ENCODE peak calls at places on chromosome 2, in eight cellular contexts. N, C, J, I, U, X, W and S are unnamed samples.
A peak's percentile ranks its signal among the peaks of the same experiment; 100 is the strongest.

GRCh38 chr2:126657146-126657635 is 1.2 kb downstream of the GYPC start:
- DNase-seq in N (no peak), C (no peak), J (peak; percentile 7), I (no peak), U (no peak), X (peak; percentile 47), W (peak; percentile 29), S (peak; percentile 45)

GRCh38 chr2:225008935-225009334 is 33.3 kb downstream of the DOCK10 start:
- DNase-seq in N (no peak), C (no peak), J (peak; percentile 32), I (no peak), U (peak; percentile 30), X (peak; percentile 42), W (no peak), S (no peak)

GRCh38 chr2:74514368-74515270 is at the start of gene TLX2:
- DNase-seq in N (no peak), C (no peak), J (peak; percentile 28), I (peak; percentile 30), U (peak; percentile 26), X (peak; percentile 43), W (no peak), S (no peak)

GRCh38 chr2:165082479-165082878 is 121.4 kb downstream of the SCN3A start:
- DNase-seq in N (no peak), C (no peak), J (no peak), I (no peak), U (no peak), X (no peak), W (no peak), S (no peak)

GRCh38 chr2:12320027-12320734 is 396.6 kb upstream of the TRIB2 start:
- DNase-seq in N (no peak), C (no peak), J (no peak), I (no peak), U (no peak), X (no peak), W (no peak), S (no peak)

GRCh38 chr2:201132518-201132917 is 16.6 kb downstream of the CFLAR start:
- DNase-seq in N (no peak), C (no peak), J (no peak), I (no peak), U (no peak), X (no peak), W (no peak), S (no peak)

GRCh38 chr2:121974919-121975654 is 219.6 kb downstream of the TSN start:
- DNase-seq in N (peak; percentile 81), C (peak; percentile 25), J (peak; percentile 72), I (peak; percentile 20), U (peak; percentile 56), X (peak; percentile 79), W (peak; percentile 37), S (peak; percentile 83)

GRCh38 chr2:241298554-241299165 is 16.8 kb downstream of the HDLBP start:
- DNase-seq in N (no peak), C (no peak), J (no peak), I (no peak), U (no peak), X (no peak), W (no peak), S (no peak)

GRCh38 chr2:134144651-134145050 is 109.2 kb upstream of the MGAT5 start:
- DNase-seq in N (no peak), C (no peak), J (no peak), I (no peak), U (no peak), X (no peak), W (no peak), S (no peak)

GRCh38 chr2:71880287-71880686 is 267.4 kb downstream of the CYP26B1 start:
- DNase-seq in N (no peak), C (no peak), J (no peak), I (no peak), U (no peak), X (no peak), W (no peak), S (no peak)

GRCh38 chr2:236576053-236576452 is 6.4 kb downstream of the ACKR3 start:
- DNase-seq in N (no peak), C (no peak), J (no peak), I (no peak), U (no peak), X (peak; percentile 53), W (no peak), S (no peak)

GRCh38 chr2:96146151-96146880 is 1.1 kb upstream of the DUSP2 start:
- DNase-seq in N (no peak), C (peak; percentile 65), J (peak; percentile 22), I (peak; percentile 84), U (no peak), X (peak; percentile 29), W (no peak), S (peak; percentile 87)

GRCh38 chr2:202221873-202222272 is 16.5 kb downstream of the SUMO1 start:
- DNase-seq in N (no peak), C (no peak), J (no peak), I (no peak), U (no peak), X (no peak), W (no peak), S (no peak)

GRCh38 chr2:171811229-171811628 is 82.8 kb downstream of the SLC25A12 start:
- DNase-seq in N (no peak), C (no peak), J (peak; percentile 54), I (no peak), U (no peak), X (no peak), W (no peak), S (peak; percentile 12)

GRCh38 chr2:88283886-88284511 is 113.9 kb downstream of the THNSL2 start:
- DNase-seq in N (peak; percentile 84), C (no peak), J (no peak), I (no peak), U (no peak), X (peak; percentile 43), W (no peak), S (no peak)

GRCh38 chr2:237061356-237061755 is 24.3 kb upstream of the COPS8 start:
- DNase-seq in N (no peak), C (no peak), J (no peak), I (no peak), U (no peak), X (no peak), W (no peak), S (no peak)

GRCh38 chr2:70190086-70190412 is 770 bp downstream of the C2orf42 start:
- DNase-seq in N (peak; percentile 64), C (no peak), J (no peak), I (no peak), U (no peak), X (no peak), W (no peak), S (peak; percentile 31)

GRCh38 chr2:43131051-43131889 is 95.1 kb downstream of the ZFP36L2 start:
- DNase-seq in N (no peak), C (peak; percentile 82), J (peak; percentile 96), I (peak; percentile 62), U (peak; percentile 48), X (peak; percentile 61), W (peak; percentile 82), S (peak; percentile 79)

GRCh38 chr2:83069724-83070123 is 1389.4 kb downstream of the SUCLG1 start:
- DNase-seq in N (no peak), C (no peak), J (peak; percentile 29), I (no peak), U (no peak), X (no peak), W (peak; percentile 16), S (no peak)

GRCh38 chr2:10382313-10383061 is 65.6 kb downstream of the ODC1 start:
- DNase-seq in N (no peak), C (peak; percentile 37), J (no peak), I (peak; percentile 46), U (peak; percentile 55), X (peak; percentile 58), W (peak; percentile 47), S (no peak)

GRCh38 chr2:96594701-96595152 is 43.4 kb downstream of the KANSL3 start:
- DNase-seq in N (no peak), C (no peak), J (no peak), I (no peak), U (no peak), X (no peak), W (no peak), S (no peak)

GRCh38 chr2:105375001-105375561 is 23.8 kb downstream of the FHL2 start:
- DNase-seq in N (no peak), C (no peak), J (no peak), I (no peak), U (no peak), X (no peak), W (no peak), S (no peak)

GRCh38 chr2:38178142-38178541 is 102.2 kb upstream of the CYP1B1 start:
- DNase-seq in N (no peak), C (no peak), J (peak; percentile 66), I (no peak), U (no peak), X (no peak), W (no peak), S (no peak)

GRCh38 chr2:20640411-20641122 is 10.3 kb downstream of the HS1BP3 start:
- DNase-seq in N (no peak), C (no peak), J (no peak), I (no peak), U (no peak), X (no peak), W (no peak), S (no peak)
- TF ChIP-seq CTCF in N (no peak), C (no peak), J (no peak), I (no peak), U (no peak), X (no peak), W (no peak), S (no peak)

GRCh38 chr2:99818842-99819241 is 323.5 kb downstream of the AFF3 start:
- DNase-seq in N (no peak), C (no peak), J (peak; percentile 32), I (no peak), U (no peak), X (no peak), W (no peak), S (no peak)
- TF ChIP-seq CTCF in N (peak; percentile 36), C (no peak), J (no peak), I (no peak), U (no peak), X (no peak), W (peak; percentile 32), S (peak; percentile 12)

GRCh38 chr2:109611467-109612095 is 2.2 kb downstream of the SEPTIN10 start:
- DNase-seq in N (no peak), C (no peak), J (peak; percentile 42), I (no peak), U (no peak), X (no peak), W (no peak), S (no peak)
- TF ChIP-seq CTCF in N (peak; percentile 26), C (no peak), J (peak; percentile 31), I (no peak), U (no peak), X (no peak), W (no peak), S (no peak)

GRCh38 chr2:148819019-148819418 is 56.0 kb upstream of the KIF5C start:
- DNase-seq in N (no peak), C (no peak), J (no peak), I (no peak), U (no peak), X (no peak), W (no peak), S (no peak)
- TF ChIP-seq CTCF in N (no peak), C (no peak), J (no peak), I (no peak), U (no peak), X (no peak), W (no peak), S (no peak)

GRCh38 chr2:44392338-44392943 is 30.7 kb downstream of the CAMKMT start:
- DNase-seq in N (peak; percentile 79), C (no peak), J (peak; percentile 48), I (no peak), U (peak; percentile 50), X (no peak), W (no peak), S (no peak)
- TF ChIP-seq CTCF in N (peak; percentile 73), C (peak; percentile 56), J (peak; percentile 51), I (peak; percentile 81), U (peak; percentile 77), X (peak; percentile 89), W (peak; percentile 49), S (peak; percentile 53)